ENCODE peak calls at places on chromosome 22, in ten cellular contexts. A is CD4-positive, alpha-beta T cell; W is HT1080; H is ACHN; L is HS-5; P is RPMI7951; E is activated T-cell treated with anti-CD3 and anti-CD28 coated beads, Interleukin-2, amount 50 U/mL, for 1 hour; O is iPS-NIHi11; S is stimulated activated CD8-positive, alpha-beta memory T cell treated with anti-CD3 and anti-CD28 coated beads, Interleukin-15, amount 100 ng/mL, for 48 hours; Y is AG09319. J is an unnamed sample.

GRCh38 chr22:38267086-38267485 is 5.7 kb downstream of the TMEM184B start:
- DNase-seq in A (peak), W (peak), H (no peak), L (no peak), P (no peak), E (peak), O (no peak), S (peak), Y (no peak), J (no peak)

GRCh38 chr22:30000566-30000965 is 79.7 kb upstream of the HORMAD2 start:
- DNase-seq in A (no peak), W (peak), H (no peak), L (no peak), P (no peak), E (no peak), O (no peak), S (no peak), Y (no peak), J (no peak)

GRCh38 chr22:24601217-24602104 is 1.5 kb upstream of the GGT1 start:
- DNase-seq in A (no peak), W (no peak), H (peak), L (no peak), P (no peak), E (no peak), O (no peak), S (no peak), Y (no peak), J (no peak)

GRCh38 chr22:30457964-30458363 is 13.9 kb downstream of the SEC14L3 start:
- DNase-seq in A (no peak), W (no peak), H (no peak), L (no peak), P (no peak), E (no peak), O (no peak), S (no peak), Y (no peak), J (no peak)

GRCh38 chr22:50678651-50679521 is 6.3 kb downstream of the SHANK3 start:
- DNase-seq in A (no peak), W (no peak), H (no peak), L (no peak), P (no peak), E (no peak), O (peak), S (no peak), Y (no peak), J (no peak)

GRCh38 chr22:41576877-41577276 is 12.8 kb downstream of the PMM1 start:
- DNase-seq in A (peak), W (peak), H (peak), L (no peak), P (peak), E (peak), O (peak), S (no peak), Y (no peak), J (no peak)

GRCh38 chr22:29194269-29194668 is 11.4 kb upstream of the EMID1 start:
- DNase-seq in A (no peak), W (no peak), H (no peak), L (no peak), P (no peak), E (no peak), O (peak), S (no peak), Y (no peak), J (no peak)

GRCh38 chr22:25950101-25950500 is 208.1 kb downstream of the MYO18B start:
- DNase-seq in A (no peak), W (no peak), H (no peak), L (no peak), P (no peak), E (no peak), O (no peak), S (no peak), Y (no peak), J (no peak)

GRCh38 chr22:20020533-20021195 is at the start of gene TANGO2:
- DNase-seq in A (peak), W (peak), H (peak), L (peak), P (peak), E (peak), O (peak), S (peak), Y (peak), J (peak)

GRCh38 chr22:36365020-36365411 is 22.8 kb downstream of the MYH9 start:
- DNase-seq in A (peak), W (peak), H (peak), L (peak), P (peak), E (peak), O (no peak), S (peak), Y (no peak), J (peak)

GRCh38 chr22:43944670-43945430 is 10.4 kb upstream of the SAMM50 start:
- DNase-seq in A (no peak), W (no peak), H (no peak), L (no peak), P (no peak), E (no peak), O (no peak), S (no peak), Y (no peak), J (no peak)

GRCh38 chr22:50112151-50113118 is 22.6 kb downstream of the MOV10L1 start:
- DNase-seq in A (no peak), W (peak), H (no peak), L (no peak), P (peak), E (no peak), O (peak), S (no peak), Y (no peak), J (no peak)

GRCh38 chr22:27654536-27655445 is 146.8 kb downstream of the MN1 start:
- DNase-seq in A (no peak), W (no peak), H (no peak), L (no peak), P (no peak), E (no peak), O (peak), S (no peak), Y (no peak), J (no peak)

GRCh38 chr22:17912942-17913704 is 111.2 kb downstream of the MICAL3 start:
- DNase-seq in A (no peak), W (no peak), H (no peak), L (no peak), P (no peak), E (no peak), O (no peak), S (no peak), Y (no peak), J (no peak)

GRCh38 chr22:30637701-30638114 is 2.1 kb downstream of the SLC35E4 start:
- DNase-seq in A (no peak), W (no peak), H (no peak), L (no peak), P (peak), E (no peak), O (no peak), S (no peak), Y (no peak), J (no peak)

GRCh38 chr22:43094085-43094484 is 4.9 kb upstream of the TTLL1 start:
- DNase-seq in A (no peak), W (peak), H (no peak), L (no peak), P (peak), E (no peak), O (no peak), S (no peak), Y (no peak), J (no peak)

GRCh38 chr22:29208879-29209623 is 3.4 kb downstream of the EMID1 start:
- DNase-seq in A (no peak), W (no peak), H (no peak), L (no peak), P (no peak), E (no peak), O (peak), S (no peak), Y (no peak), J (no peak)

GRCh38 chr22:20186183-20186870 is 35.5 kb upstream of the CCDC188 start:
- DNase-seq in A (no peak), W (no peak), H (no peak), L (no peak), P (no peak), E (no peak), O (peak), S (no peak), Y (no peak), J (no peak)

GRCh38 chr22:44750481-44750880 is 1.9 kb upstream of the ARHGAP8 start:
- DNase-seq in A (no peak), W (no peak), H (no peak), L (no peak), P (no peak), E (no peak), O (no peak), S (no peak), Y (no peak), J (no peak)

GRCh38 chr22:21984793-21985192 is 2.2 kb upstream of the TOP3B start:
- DNase-seq in A (no peak), W (peak), H (no peak), L (no peak), P (peak), E (no peak), O (peak), S (no peak), Y (no peak), J (no peak)

GRCh38 chr22:37206841-37207821 is 5.1 kb downstream of the SSTR3 start:
- DNase-seq in A (no peak), W (no peak), H (no peak), L (no peak), P (no peak), E (peak), O (no peak), S (no peak), Y (no peak), J (no peak)

GRCh38 chr22:33579448-33580093 is 340.7 kb downstream of the LARGE1 start:
- DNase-seq in A (no peak), W (peak), H (peak), L (no peak), P (peak), E (no peak), O (peak), S (no peak), Y (peak), J (peak)

GRCh38 chr22:19658967-19659804 is 55.1 kb upstream of the SEPTIN5 start:
- DNase-seq in A (no peak), W (no peak), H (no peak), L (no peak), P (no peak), E (no peak), O (no peak), S (no peak), Y (no peak), J (no peak)

J was measured in HFF-Myc.